ENCODE peak calls at places on chromosomes 12 and 14, in nine cellular contexts. I, S, V, T, D, F, K, Y and O are unnamed samples.

GRCh38 chr12:110281549-110282342 is 699 bp downstream of the ATP2A2 start:
- DNase-seq in V (peak), K (peak), S (no peak), T (peak), D (no peak), F (peak), Y (peak), I (no peak), O (peak)

GRCh38 chr14:49303952-49304516 is 282.1 kb downstream of the RPS29 start:
- DNase-seq in D (no peak), T (peak), I (peak), Y (no peak), K (no peak), V (peak), F (peak), S (no peak), O (peak)

GRCh38 chr12:53726946-53727309 is 324 bp downstream of the CALCOCO1 start:
- DNase-seq in T (peak), I (no peak), F (peak), D (no peak), V (no peak), S (no peak), Y (no peak), K (no peak), O (peak)

GRCh38 chr12:43882578-43883178 is 46.8 kb downstream of the TMEM117 start:
- DNase-seq in D (no peak), S (no peak), F (peak), V (peak), K (no peak), I (no peak), T (peak), Y (no peak), O (peak)

GRCh38 chr12:122117979-122118378 is 39.4 kb downstream of the MLXIP start:
- DNase-seq in Y (no peak), F (no peak), K (peak), D (no peak), T (no peak), I (no peak), S (no peak), V (no peak), O (peak)

GRCh38 chr12:116182359-116183063 is 95.0 kb downstream of the MED13L start:
- DNase-seq in V (no peak), D (no peak), K (no peak), S (no peak), Y (no peak), T (no peak), I (no peak), F (no peak), O (no peak)

GRCh38 chr12:124819525-124819924 is 44.1 kb downstream of the SCARB1 start:
- DNase-seq in K (no peak), Y (no peak), S (no peak), T (no peak), V (no peak), D (no peak), I (no peak), F (no peak), O (no peak)

GRCh38 chr14:61406670-61407069 is 85.3 kb downstream of the PRKCH start:
- DNase-seq in D (no peak), I (no peak), S (no peak), T (no peak), V (no peak), F (no peak), Y (no peak), K (no peak), O (no peak)

GRCh38 chr14:76812093-76812421 is 625 bp downstream of the ANGEL1 start:
- DNase-seq in D (no peak), T (no peak), F (peak), I (no peak), K (no peak), Y (no peak), S (no peak), V (no peak), O (no peak)

GRCh38 chr12:100632445-100632892 is 59.0 kb downstream of the GAS2L3 start:
- DNase-seq in Y (no peak), K (no peak), T (no peak), V (no peak), F (no peak), D (no peak), I (no peak), S (no peak), O (no peak)

GRCh38 chr14:71586131-71586893 is 345.9 kb upstream of the RGS6 start:
- DNase-seq in S (peak), Y (peak), F (peak), V (no peak), D (no peak), T (peak), I (no peak), K (no peak), O (peak)

GRCh38 chr14:73634333-73634833 is 10.4 kb upstream of the DNAL1 start:
- DNase-seq in F (no peak), K (no peak), V (no peak), I (peak), D (no peak), S (peak), T (peak), Y (peak), O (peak)

GRCh38 chr12:123094349-123095073 is 56.4 kb downstream of the PITPNM2 start:
- DNase-seq in T (peak), I (no peak), V (no peak), S (no peak), Y (no peak), D (no peak), K (no peak), F (peak), O (peak)

GRCh38 chr14:50061664-50062437 is 54.5 kb downstream of the VCPKMT start:
- DNase-seq in I (no peak), D (no peak), Y (no peak), S (no peak), F (peak), V (peak), K (peak), T (peak), O (peak)

GRCh38 chr12:50961708-50962107 is 9.4 kb downstream of the HIGD1C start:
- DNase-seq in V (no peak), Y (no peak), K (no peak), D (no peak), T (peak), F (no peak), I (no peak), S (no peak), O (peak)

GRCh38 chr12:76199808-76200207 is 115.3 kb upstream of the NAP1L1 start:
- DNase-seq in K (no peak), F (peak), I (no peak), S (no peak), Y (no peak), D (peak), T (peak), V (no peak), O (peak)